ENCODE peak calls at places on chromosomes 12 and 14, in seven cellular contexts. C, E, V, R, M, T and B are unnamed samples.
A peak's percentile ranks its signal among the peaks of the same experiment; 100 is the strongest.

GRCh38 chr12:3317481-3317815 is 173.6 kb upstream of the PRMT8 start:
- DNase-seq in R (no peak), V (no peak), C (no peak), M (no peak), T (no peak), E (no peak), B (no peak)

GRCh38 chr14:75991753-75992152 is 6.2 kb downstream of the IFT43 start:
- DNase-seq in V (no peak), T (no peak), R (no peak), M (no peak), C (no peak), E (no peak), B (no peak)

GRCh38 chr14:61107148-61107641 is 126.2 kb downstream of the SLC38A6 start:
- DNase-seq in R (no peak), T (no peak), M (no peak), C (no peak), E (no peak), V (no peak), B (no peak)

GRCh38 chr14:94341654-94342333 is 18.7 kb upstream of the SERPINA6 start:
- DNase-seq in C (no peak), R (no peak), M (no peak), T (no peak), E (no peak), V (no peak), B (no peak)

GRCh38 chr14:101193126-101193844 is 289.8 kb upstream of the RTL1 start:
- DNase-seq in C (no peak), M (no peak), T (no peak), R (peak; percentile 44), E (no peak), V (peak; percentile 20), B (no peak)

GRCh38 chr12:19130224-19131019 is 889 bp downstream of the PLEKHA5 start:
- DNase-seq in V (peak; percentile 34), T (peak; percentile 35), M (no peak), R (peak; percentile 73), C (peak; percentile 5), E (peak; percentile 44), B (peak; percentile 11)

GRCh38 chr12:68977909-68978610 is 45.1 kb upstream of the CPM start:
- DNase-seq in T (no peak), V (no peak), E (no peak), C (no peak), R (no peak), M (no peak), B (no peak)

GRCh38 chr12:10756194-10756593 is 33.1 kb upstream of the YBX3 start:
- DNase-seq in M (no peak), T (no peak), E (no peak), C (no peak), R (no peak), V (no peak), B (no peak)

GRCh38 chr12:111244673-111245072 is 124.2 kb downstream of the PHETA1 start:
- DNase-seq in M (no peak), E (no peak), T (no peak), V (no peak), R (no peak), C (no peak), B (no peak)

GRCh38 chr12:65642006-65642695 is 182.1 kb upstream of the HMGA2 start:
- DNase-seq in T (no peak), M (no peak), V (no peak), C (no peak), R (no peak), E (no peak), B (no peak)

GRCh38 chr12:16949351-16949750 is 343.4 kb upstream of the LMO3 start:
- DNase-seq in E (no peak), R (no peak), C (no peak), T (no peak), M (no peak), V (no peak), B (no peak)

GRCh38 chr12:12007001-12007712 is 63.6 kb upstream of the BCL2L14 start:
- DNase-seq in M (no peak), V (no peak), C (no peak), R (no peak), E (no peak), T (no peak), B (peak; percentile 25)

GRCh38 chr12:80156306-80156705 is 57.0 kb downstream of the OTOGL start:
- DNase-seq in C (no peak), M (no peak), V (no peak), R (no peak), E (no peak), T (no peak), B (no peak)

GRCh38 chr14:68824517-68825347 is 31.9 kb upstream of the ZFP36L1 start:
- DNase-seq in E (peak; percentile 66), V (peak; percentile 91), T (peak; percentile 35), C (no peak), M (peak; percentile 76), R (peak; percentile 97), B (no peak)

GRCh38 chr14:80634106-80634758 is 307.3 kb downstream of the CEP128 start:
- DNase-seq in R (no peak), V (no peak), T (no peak), M (no peak), C (no peak), E (peak; percentile 57), B (no peak)

GRCh38 chr14:66240112-66240511 is 246.1 kb upstream of the CCDC196 start:
- DNase-seq in C (no peak), M (no peak), R (no peak), T (no peak), E (no peak), V (no peak), B (no peak)

GRCh38 chr12:132028111-132028510 is 78.4 kb downstream of the EP400 start:
- DNase-seq in R (no peak), V (no peak), C (no peak), M (no peak), E (no peak), T (no peak), B (no peak)

GRCh38 chr12:2335109-2335508 is 282.3 kb downstream of the CACNA1C start:
- DNase-seq in R (no peak), V (no peak), T (no peak), C (no peak), E (peak; percentile 65), M (no peak), B (no peak)

GRCh38 chr12:42962384-42962783 is 372.8 kb upstream of the PRICKLE1 start:
- DNase-seq in C (no peak), T (no peak), R (no peak), M (no peak), V (no peak), E (no peak), B (no peak)

GRCh38 chr12:97160277-97160676 is 253.2 kb downstream of the NEDD1 start:
- DNase-seq in C (no peak), V (no peak), T (no peak), E (no peak), M (no peak), R (no peak), B (no peak)

GRCh38 chr12:117427176-117427575 is 65.8 kb upstream of the NOS1 start:
- DNase-seq in T (no peak), C (no peak), M (no peak), R (no peak), E (no peak), V (no peak), B (no peak)

GRCh38 chr14:103084021-103084919 is at the start of gene LBHD2:
- DNase-seq in T (no peak), E (no peak), R (peak; percentile 52), V (no peak), M (no peak), C (no peak), B (peak; percentile 22)

GRCh38 chr14:27390130-27390529 is 792.3 kb upstream of the NOVA1 start:
- DNase-seq in E (no peak), T (no peak), M (no peak), C (no peak), V (no peak), R (peak; percentile 39), B (no peak)

GRCh38 chr14:38808734-38809455 is 294.1 kb downstream of the SEC23A start:
- DNase-seq in C (no peak), E (no peak), T (no peak), V (peak; percentile 26), R (peak; percentile 60), M (peak; percentile 1), B (no peak)

GRCh38 chr12:125512541-125513298 is 447.5 kb downstream of the AACS start:
- DNase-seq in E (no peak), C (no peak), T (no peak), M (no peak), R (no peak), V (no peak), B (no peak)

GRCh38 chr14:103097994-103098957 is 3.8 kb downstream of the EXOC3L4 start:
- DNase-seq in M (no peak), R (no peak), C (no peak), T (no peak), V (no peak), E (no peak), B (no peak)

GRCh38 chr12:32030676-32031075 is 71.5 kb downstream of the RESF1 start:
- DNase-seq in R (no peak), M (no peak), C (no peak), T (no peak), V (no peak), E (no peak), B (no peak)

DNA sequence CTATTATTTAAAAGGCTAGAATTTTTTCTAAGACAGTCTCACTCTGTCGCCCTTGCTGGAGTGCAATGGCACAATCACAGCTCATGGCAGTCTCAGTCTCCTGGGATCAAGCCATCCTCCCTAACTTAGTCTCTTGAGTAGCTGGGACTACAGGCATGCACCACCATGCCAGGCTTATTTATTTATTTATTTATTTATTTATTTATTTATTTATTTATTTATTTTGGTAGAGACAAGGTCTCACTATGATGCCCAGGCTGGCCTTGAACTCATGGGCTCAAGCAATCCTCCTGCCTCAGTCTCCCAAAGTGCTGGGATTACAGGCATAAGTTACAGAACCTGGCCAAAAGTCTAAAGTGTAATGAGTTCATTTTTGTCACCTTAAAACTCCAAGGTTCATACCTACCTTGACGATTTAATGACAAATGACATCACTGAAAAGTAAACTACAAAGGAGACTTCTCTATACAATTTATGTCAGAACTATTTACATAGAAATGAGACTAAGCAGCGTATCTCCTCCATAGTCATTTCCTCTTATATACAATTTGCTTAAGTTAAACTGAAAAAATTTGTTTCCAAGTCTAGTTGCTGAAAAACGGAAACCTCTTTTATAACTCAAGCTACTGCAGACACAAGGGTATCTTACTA is 78.2 kb downstream of the EPS8 start:
- DNase-seq in T (no peak), R (no peak), M (no peak), C (no peak), E (no peak), V (no peak), B (no peak)
- TF ChIP-seq POLR2A in T (no peak), R (no peak), M (no peak), C (no peak), E (no peak), V (no peak), B (no peak)

GRCh38 chr12:77830502-77830901 is at the start of gene NAV3:
- DNase-seq in M (no peak), C (no peak), R (no peak), V (no peak), T (no peak), E (peak; percentile 97), B (no peak)
- TF ChIP-seq POLR2AphosphoS5 in M (no peak), C (no peak), R (no peak), V (no peak), T (no peak), E (peak; percentile 84), B (no peak)

GRCh38 chr12:57086951-57087688 is 1.8 kb upstream of the NAB2 start:
- DNase-seq in T (peak; percentile 90), R (peak; percentile 84), E (peak; percentile 76), C (peak; percentile 77), V (peak; percentile 83), M (peak; percentile 77), B (no peak)
- TF ChIP-seq POLR2A in T (peak; percentile 71), R (no peak), E (no peak), C (peak; percentile 44), V (no peak), M (no peak), B (no peak)

GRCh38 chr14:100031506-100032281 is 33.5 kb upstream of the EVL start:
- DNase-seq in R (no peak), E (peak; percentile 84), C (no peak), M (peak; percentile 71), T (peak; percentile 60), V (no peak), B (no peak)
- TF ChIP-seq POLR2AphosphoS5 in R (no peak), E (peak; percentile 43), C (no peak), M (no peak), T (peak; percentile 53), V (no peak), B (no peak)